ENCODE peak calls at places on chromosomes 4 and X, in seven cellular contexts. One of them, this sample, is unnamed.

GRCh38 chrX:4572652-4573051 is 859.2 kb upstream of the PRKX start:
- DNase-seq in mesothelial cell of epicardium: no peak
- DNase-seq in cardiac fibroblast: no peak
- DNase-seq in BJ: no peak
- DNase-seq in neural progenitor cell: peak
- DNase-seq in thyroid gland: no peak
- DNase-seq in left ventricle myocardium inferior: no peak
- DNase-seq in this sample: no peak

GRCh38 chr4:87944967-87945366 is 30.5 kb upstream of the SPP1 start:
- DNase-seq in BJ: no peak
- DNase-seq in cardiac fibroblast: no peak
- DNase-seq in thyroid gland: no peak
- DNase-seq in mesothelial cell of epicardium: no peak
- DNase-seq in left ventricle myocardium inferior: no peak
- DNase-seq in neural progenitor cell: no peak
- DNase-seq in this sample: no peak

GRCh38 chrX:38435130-38435529 is 82.7 kb downstream of the OTC start:
- DNase-seq in left ventricle myocardium inferior: no peak
- DNase-seq in thyroid gland: no peak
- DNase-seq in BJ: no peak
- DNase-seq in mesothelial cell of epicardium: no peak
- DNase-seq in cardiac fibroblast: no peak
- DNase-seq in neural progenitor cell: no peak
- DNase-seq in this sample: no peak

GRCh38 chr4:105613326-105613725 is 60.9 kb downstream of the ARHGEF38 start:
- DNase-seq in mesothelial cell of epicardium: no peak
- DNase-seq in cardiac fibroblast: peak
- DNase-seq in neural progenitor cell: no peak
- DNase-seq in left ventricle myocardium inferior: no peak
- DNase-seq in BJ: no peak
- DNase-seq in thyroid gland: no peak
- DNase-seq in this sample: no peak

GRCh38 chr4:146495277-146495676 is 26.5 kb downstream of the SLC10A7 start:
- DNase-seq in BJ: no peak
- DNase-seq in neural progenitor cell: no peak
- DNase-seq in cardiac fibroblast: peak
- DNase-seq in left ventricle myocardium inferior: no peak
- DNase-seq in mesothelial cell of epicardium: no peak
- DNase-seq in thyroid gland: no peak
- DNase-seq in this sample: no peak

GRCh38 chrX:75301060-75301459 is 27.2 kb downstream of the UPRT start:
- DNase-seq in left ventricle myocardium inferior: no peak
- DNase-seq in thyroid gland: no peak
- DNase-seq in mesothelial cell of epicardium: no peak
- DNase-seq in neural progenitor cell: no peak
- DNase-seq in cardiac fibroblast: peak
- DNase-seq in BJ: no peak
- DNase-seq in this sample: no peak

GRCh38 chr4:76897522-76898384 is at the start of gene SOWAHB:
- DNase-seq in mesothelial cell of epicardium: peak
- DNase-seq in cardiac fibroblast: no peak
- DNase-seq in left ventricle myocardium inferior: no peak
- DNase-seq in BJ: no peak
- DNase-seq in neural progenitor cell: peak
- DNase-seq in thyroid gland: peak
- DNase-seq in this sample: peak

GRCh38 chrX:31423575-31424284 is 351.9 kb upstream of the FTHL17 start:
- DNase-seq in cardiac fibroblast: peak
- DNase-seq in thyroid gland: no peak
- DNase-seq in neural progenitor cell: peak
- DNase-seq in left ventricle myocardium inferior: peak
- DNase-seq in mesothelial cell of epicardium: peak
- DNase-seq in BJ: peak
- DNase-seq in this sample: no peak

GRCh38 chr4:184747034-184747830 is 13.3 kb upstream of the CENPU start:
- DNase-seq in cardiac fibroblast: no peak
- DNase-seq in BJ: no peak
- DNase-seq in mesothelial cell of epicardium: no peak
- DNase-seq in left ventricle myocardium inferior: peak
- DNase-seq in neural progenitor cell: no peak
- DNase-seq in thyroid gland: peak
- DNase-seq in this sample: no peak

GRCh38 chr4:17447675-17448298 is 64.1 kb downstream of the QDPR start:
- DNase-seq in BJ: no peak
- DNase-seq in cardiac fibroblast: peak
- DNase-seq in mesothelial cell of epicardium: no peak
- DNase-seq in left ventricle myocardium inferior: no peak
- DNase-seq in thyroid gland: peak
- DNase-seq in neural progenitor cell: peak
- DNase-seq in this sample: no peak

GRCh38 chr4:1767770-1768366 is 25.2 kb upstream of the FGFR3 start:
- DNase-seq in mesothelial cell of epicardium: no peak
- DNase-seq in thyroid gland: peak
- DNase-seq in BJ: no peak
- DNase-seq in cardiac fibroblast: peak
- DNase-seq in neural progenitor cell: peak
- DNase-seq in left ventricle myocardium inferior: no peak
- DNase-seq in this sample: no peak

GRCh38 chrX:102651242-102651967 is at the start of gene GPRASP1:
- DNase-seq in cardiac fibroblast: peak
- DNase-seq in thyroid gland: peak
- DNase-seq in left ventricle myocardium inferior: peak
- DNase-seq in mesothelial cell of epicardium: peak
- DNase-seq in BJ: no peak
- DNase-seq in neural progenitor cell: peak
- DNase-seq in this sample: peak

GRCh38 chr4:188986271-188986689 is 847.0 kb downstream of the TRIML1 start:
- DNase-seq in BJ: peak
- DNase-seq in neural progenitor cell: no peak
- DNase-seq in thyroid gland: no peak
- DNase-seq in cardiac fibroblast: peak
- DNase-seq in left ventricle myocardium inferior: no peak
- DNase-seq in mesothelial cell of epicardium: no peak
- DNase-seq in this sample: no peak

GRCh38 chr4:14958436-14958835 is 43.8 kb upstream of the CPEB2 start:
- DNase-seq in neural progenitor cell: no peak
- DNase-seq in left ventricle myocardium inferior: no peak
- DNase-seq in cardiac fibroblast: no peak
- DNase-seq in mesothelial cell of epicardium: no peak
- DNase-seq in BJ: no peak
- DNase-seq in thyroid gland: no peak
- DNase-seq in this sample: no peak

GRCh38 chrX:47568656-47569295 is 7.8 kb downstream of the ARAF start:
- DNase-seq in BJ: no peak
- DNase-seq in mesothelial cell of epicardium: no peak
- DNase-seq in cardiac fibroblast: no peak
- DNase-seq in left ventricle myocardium inferior: no peak
- DNase-seq in neural progenitor cell: peak
- DNase-seq in thyroid gland: no peak
- DNase-seq in this sample: no peak
- TF ChIP-seq CTCF in BJ: peak
- TF ChIP-seq CTCF in mesothelial cell of epicardium: peak
- TF ChIP-seq CTCF in cardiac fibroblast: peak
- TF ChIP-seq CTCF in left ventricle myocardium inferior: peak
- TF ChIP-seq CTCF in neural progenitor cell: peak
- TF ChIP-seq CTCF in thyroid gland: no peak
- TF ChIP-seq CTCF in this sample: no peak

GRCh38 chrX:47360423-47361179 is 9.8 kb upstream of the ZNF157 start:
- DNase-seq in neural progenitor cell: no peak
- DNase-seq in cardiac fibroblast: no peak
- DNase-seq in thyroid gland: no peak
- DNase-seq in mesothelial cell of epicardium: no peak
- DNase-seq in BJ: no peak
- DNase-seq in left ventricle myocardium inferior: no peak
- DNase-seq in this sample: no peak

GRCh38 chrX:47366051-47366722 is 4.2 kb upstream of the ZNF157 start:
- DNase-seq in neural progenitor cell: peak
- DNase-seq in mesothelial cell of epicardium: peak
- DNase-seq in BJ: no peak
- DNase-seq in thyroid gland: peak
- DNase-seq in cardiac fibroblast: peak
- DNase-seq in left ventricle myocardium inferior: peak
- DNase-seq in this sample: peak

GRCh38 chrX:47358387-47359065 is 11.9 kb upstream of the ZNF157 start:
- DNase-seq in mesothelial cell of epicardium: no peak
- DNase-seq in thyroid gland: peak
- DNase-seq in left ventricle myocardium inferior: no peak
- DNase-seq in cardiac fibroblast: peak
- DNase-seq in BJ: no peak
- DNase-seq in neural progenitor cell: no peak
- DNase-seq in this sample: no peak

GRCh38 chrX:47361538-47362511 is 8.6 kb upstream of the ZNF157 start:
- DNase-seq in thyroid gland: peak
- DNase-seq in neural progenitor cell: peak
- DNase-seq in left ventricle myocardium inferior: peak
- DNase-seq in BJ: peak
- DNase-seq in mesothelial cell of epicardium: peak
- DNase-seq in cardiac fibroblast: peak
- DNase-seq in this sample: peak
- TF ChIP-seq CTCF in thyroid gland: peak
- TF ChIP-seq CTCF in neural progenitor cell: no peak
- TF ChIP-seq CTCF in left ventricle myocardium inferior: no peak
- TF ChIP-seq CTCF in BJ: peak
- TF ChIP-seq CTCF in mesothelial cell of epicardium: no peak
- TF ChIP-seq CTCF in cardiac fibroblast: no peak
- TF ChIP-seq CTCF in this sample: no peak

GRCh38 chr4:155805016-155805415 is 46.2 kb downstream of the GUCY1B1 start:
- DNase-seq in cardiac fibroblast: peak
- DNase-seq in mesothelial cell of epicardium: no peak
- DNase-seq in neural progenitor cell: no peak
- DNase-seq in BJ: no peak
- DNase-seq in thyroid gland: no peak
- DNase-seq in left ventricle myocardium inferior: no peak
- DNase-seq in this sample: no peak

GRCh38 chr4:155811171-155811570 is 52.4 kb downstream of the GUCY1B1 start:
- DNase-seq in neural progenitor cell: no peak
- DNase-seq in cardiac fibroblast: no peak
- DNase-seq in thyroid gland: no peak
- DNase-seq in mesothelial cell of epicardium: no peak
- DNase-seq in BJ: no peak
- DNase-seq in left ventricle myocardium inferior: no peak
- DNase-seq in this sample: no peak

GRCh38 chr4:155807021-155807420 is 48.2 kb downstream of the GUCY1B1 start:
- DNase-seq in mesothelial cell of epicardium: no peak
- DNase-seq in BJ: peak
- DNase-seq in neural progenitor cell: no peak
- DNase-seq in thyroid gland: no peak
- DNase-seq in left ventricle myocardium inferior: no peak
- DNase-seq in cardiac fibroblast: no peak
- DNase-seq in this sample: no peak

GRCh38 chr4:155809835-155810234 is 51.0 kb downstream of the GUCY1B1 start:
- DNase-seq in BJ: peak
- DNase-seq in neural progenitor cell: peak
- DNase-seq in thyroid gland: no peak
- DNase-seq in cardiac fibroblast: peak
- DNase-seq in left ventricle myocardium inferior: no peak
- DNase-seq in mesothelial cell of epicardium: no peak
- DNase-seq in this sample: no peak
- TF ChIP-seq CTCF in BJ: peak
- TF ChIP-seq CTCF in neural progenitor cell: peak
- TF ChIP-seq CTCF in thyroid gland: peak
- TF ChIP-seq CTCF in cardiac fibroblast: peak
- TF ChIP-seq CTCF in left ventricle myocardium inferior: peak
- TF ChIP-seq CTCF in mesothelial cell of epicardium: peak
- TF ChIP-seq CTCF in this sample: peak

GRCh38 chr4:7723625-7724024 is 216.0 kb downstream of the AFAP1 start:
- DNase-seq in mesothelial cell of epicardium: no peak
- DNase-seq in left ventricle myocardium inferior: no peak
- DNase-seq in BJ: no peak
- DNase-seq in thyroid gland: no peak
- DNase-seq in neural progenitor cell: no peak
- DNase-seq in cardiac fibroblast: no peak
- DNase-seq in this sample: no peak

GRCh38 chr4:7722716-7723115 is 216.9 kb downstream of the AFAP1 start:
- DNase-seq in BJ: no peak
- DNase-seq in cardiac fibroblast: no peak
- DNase-seq in neural progenitor cell: no peak
- DNase-seq in left ventricle myocardium inferior: no peak
- DNase-seq in mesothelial cell of epicardium: no peak
- DNase-seq in thyroid gland: no peak
- DNase-seq in this sample: no peak

GRCh38 chr4:7719354-7720174 is 220.1 kb downstream of the AFAP1 start:
- DNase-seq in neural progenitor cell: peak
- DNase-seq in BJ: no peak
- DNase-seq in thyroid gland: peak
- DNase-seq in cardiac fibroblast: peak
- DNase-seq in left ventricle myocardium inferior: peak
- DNase-seq in mesothelial cell of epicardium: peak
- DNase-seq in this sample: no peak

GRCh38 chr4:7725951-7726350 is 213.7 kb downstream of the AFAP1 start:
- DNase-seq in cardiac fibroblast: peak
- DNase-seq in thyroid gland: no peak
- DNase-seq in neural progenitor cell: no peak
- DNase-seq in left ventricle myocardium inferior: no peak
- DNase-seq in BJ: no peak
- DNase-seq in mesothelial cell of epicardium: no peak
- DNase-seq in this sample: no peak

DNA sequence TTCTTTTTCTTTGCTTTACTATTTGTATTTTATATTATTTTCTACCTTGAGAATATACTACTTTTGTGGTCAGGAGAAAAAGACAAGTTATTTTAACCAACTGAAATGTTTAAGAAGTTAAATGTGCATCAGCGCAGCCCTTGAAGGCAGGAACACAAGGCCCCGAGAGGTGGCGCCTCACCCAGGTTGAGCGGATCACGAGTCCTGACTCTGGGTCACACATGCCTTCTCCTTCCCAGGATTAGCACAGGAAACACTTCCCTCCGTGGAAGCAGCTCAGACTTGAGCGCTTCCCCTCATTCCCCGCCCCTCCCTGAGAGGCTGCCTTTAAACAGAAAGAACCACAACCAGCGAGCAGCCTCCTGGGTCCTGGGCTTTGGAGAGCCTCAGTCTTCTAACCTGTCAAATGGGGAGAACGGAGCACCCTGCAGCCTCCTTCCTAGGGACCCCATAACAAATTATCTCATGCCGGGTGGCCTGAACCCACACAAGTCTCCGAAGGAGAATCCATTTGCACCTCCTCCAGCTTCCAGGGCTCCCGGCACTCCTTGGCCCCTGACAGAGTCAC is 217.6 kb downstream of the AFAP1 start:
- DNase-seq in cardiac fibroblast: peak
- DNase-seq in mesothelial cell of epicardium: no peak
- DNase-seq in left ventricle myocardium inferior: no peak
- DNase-seq in BJ: no peak
- DNase-seq in thyroid gland: no peak
- DNase-seq in neural progenitor cell: no peak
- DNase-seq in this sample: no peak
- TF ChIP-seq CTCF in cardiac fibroblast: peak
- TF ChIP-seq CTCF in mesothelial cell of epicardium: peak
- TF ChIP-seq CTCF in left ventricle myocardium inferior: peak
- TF ChIP-seq CTCF in BJ: peak
- TF ChIP-seq CTCF in thyroid gland: no peak
- TF ChIP-seq CTCF in neural progenitor cell: peak
- TF ChIP-seq CTCF in this sample: no peak

GRCh38 chr4:100907465-100908454 is 389.9 kb upstream of the EMCN start:
- DNase-seq in cardiac fibroblast: peak
- DNase-seq in mesothelial cell of epicardium: no peak
- DNase-seq in BJ: no peak
- DNase-seq in neural progenitor cell: no peak
- DNase-seq in left ventricle myocardium inferior: no peak
- DNase-seq in thyroid gland: no peak
- DNase-seq in this sample: no peak
- TF ChIP-seq CTCF in cardiac fibroblast: peak
- TF ChIP-seq CTCF in mesothelial cell of epicardium: peak
- TF ChIP-seq CTCF in BJ: peak
- TF ChIP-seq CTCF in neural progenitor cell: peak
- TF ChIP-seq CTCF in left ventricle myocardium inferior: peak
- TF ChIP-seq CTCF in thyroid gland: no peak
- TF ChIP-seq CTCF in this sample: no peak